ENCODE peak calls at places on chromosomes 5 and 9, in seven cellular contexts. W, E, N, F, U, S and M are unnamed samples.

GRCh38 chr9:133163559-133164208 is at the start of gene GBGT1:
- DNase-seq in E (no peak), S (no peak), W (no peak), U (no peak), N (peak; percentile 77), F (peak; percentile 90), M (no peak)

GRCh38 chr5:176818391-176819098 is 8.2 kb downstream of the UNC5A start:
- DNase-seq in N (no peak), E (peak; percentile 40), S (peak; percentile 34), U (peak; percentile 42), W (no peak), F (no peak), M (no peak)

GRCh38 chr9:130301483-130302286 is 36.1 kb downstream of the HMCN2 start:
- DNase-seq in S (no peak), E (no peak), U (no peak), W (no peak), N (no peak), F (peak; percentile 59), M (no peak)

GRCh38 chr5:60415443-60415842 is 284.5 kb downstream of the DEPDC1B start:
- DNase-seq in N (no peak), F (no peak), S (no peak), U (no peak), W (no peak), E (no peak), M (no peak)

GRCh38 chr9:21611896-21612295 is 129.8 kb upstream of the IFNE start:
- DNase-seq in F (no peak), U (no peak), N (no peak), E (peak; percentile 82), S (no peak), W (no peak), M (no peak)

GRCh38 chr5:66830636-66831035 is 234.4 kb downstream of the MAST4 start:
- DNase-seq in N (no peak), U (no peak), E (no peak), F (no peak), W (no peak), S (no peak), M (no peak)

GRCh38 chr5:9818340-9818845 is 188.2 kb upstream of the TAS2R1 start:
- DNase-seq in E (no peak), N (no peak), U (no peak), F (no peak), W (no peak), S (no peak), M (no peak)

GRCh38 chr5:125199968-125200841 is 453.8 kb upstream of the ZNF608 start:
- DNase-seq in E (no peak), F (peak; percentile 44), N (no peak), U (no peak), W (no peak), S (no peak), M (no peak)

GRCh38 chr9:109787735-109788134 is 7.7 kb downstream of the PALM2AKAP2 start:
- DNase-seq in U (no peak), N (no peak), W (no peak), E (no peak), F (no peak), S (no peak), M (no peak)

GRCh38 chr5:74194196-74194595 is 446.3 kb downstream of the ENC1 start:
- DNase-seq in W (no peak), N (no peak), F (no peak), E (no peak), U (no peak), S (no peak), M (no peak)

GRCh38 chr5:140795259-140795641 is 598 bp downstream of the PCDHA2 start:
- DNase-seq in N (peak; percentile 9), W (no peak), F (no peak), E (no peak), U (no peak), S (no peak), M (peak; percentile 74)

GRCh38 chr9:6348766-6349165 is 20.6 kb downstream of the TPD52L3 start:
- DNase-seq in N (no peak), S (no peak), U (no peak), F (no peak), W (no peak), E (no peak), M (no peak)

GRCh38 chr9:7115606-7116005 is 357.8 kb downstream of the KDM4C start:
- DNase-seq in E (no peak), W (no peak), S (no peak), N (no peak), U (no peak), F (no peak), M (no peak)

DNA sequence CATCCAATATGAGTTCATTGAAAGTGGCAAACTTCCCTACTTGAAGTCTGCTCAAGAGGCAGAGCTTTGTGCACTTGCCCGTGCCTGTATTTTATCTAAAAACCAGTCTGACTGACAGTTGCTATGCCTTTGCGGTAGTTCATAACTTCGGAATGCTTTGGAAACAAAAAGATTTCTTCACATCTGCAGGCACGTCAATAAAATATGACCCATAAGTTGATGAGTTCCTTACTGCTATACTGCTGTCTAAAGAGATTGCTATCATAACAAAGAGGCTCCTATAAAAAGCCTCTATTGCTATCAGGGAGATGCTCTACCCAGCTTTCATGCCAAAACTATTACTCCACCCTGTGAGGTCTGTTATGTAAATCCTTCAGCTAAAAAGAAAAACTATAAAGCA is 25.4 kb upstream of the RNF20 start:
- DNase-seq in N (no peak), W (no peak), E (no peak), S (no peak), F (no peak), U (no peak), M (no peak)
- TF ChIP-seq JUND in N (no peak), W (no peak), E (no peak), S (no peak), F (peak; percentile 83), U (no peak), M (no peak)

DNA sequence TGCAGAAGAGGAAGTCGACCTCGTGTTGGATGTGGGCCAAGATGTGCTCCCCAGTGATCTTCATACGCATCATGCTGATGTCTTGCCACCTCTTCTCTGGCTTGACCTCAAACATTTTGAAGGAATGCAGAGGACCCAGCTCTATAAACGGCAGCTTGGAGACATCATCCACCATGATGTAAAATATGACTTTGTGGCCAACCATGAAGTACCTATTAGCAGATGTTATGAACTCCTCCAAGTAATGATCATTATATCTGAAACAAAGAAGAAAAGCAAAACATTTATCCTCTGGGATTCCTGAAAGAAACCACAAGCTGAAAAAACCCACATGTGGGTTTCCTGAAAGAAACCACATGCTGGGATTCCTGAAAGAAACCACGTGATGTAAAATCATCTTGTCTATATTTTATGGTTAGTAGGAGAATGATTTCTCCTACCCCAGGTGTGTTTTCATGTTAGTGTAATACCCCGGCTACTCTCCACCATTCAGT is 52.3 kb downstream of the GGTA1 start:
- DNase-seq in W (no peak), S (no peak), N (no peak), E (no peak), F (no peak), U (no peak), M (no peak)
- TF ChIP-seq JUND in W (no peak), S (no peak), N (no peak), E (no peak), F (no peak), U (no peak), M (no peak)

GRCh38 chr5:34854459-34855174 is 15.7 kb downstream of the TTC23L start:
- DNase-seq in U (no peak), N (no peak), W (no peak), F (no peak), S (peak; percentile 53), E (no peak), M (no peak)
- TF ChIP-seq JUND in U (no peak), N (no peak), W (no peak), F (no peak), S (no peak), E (no peak), M (no peak)

DNA sequence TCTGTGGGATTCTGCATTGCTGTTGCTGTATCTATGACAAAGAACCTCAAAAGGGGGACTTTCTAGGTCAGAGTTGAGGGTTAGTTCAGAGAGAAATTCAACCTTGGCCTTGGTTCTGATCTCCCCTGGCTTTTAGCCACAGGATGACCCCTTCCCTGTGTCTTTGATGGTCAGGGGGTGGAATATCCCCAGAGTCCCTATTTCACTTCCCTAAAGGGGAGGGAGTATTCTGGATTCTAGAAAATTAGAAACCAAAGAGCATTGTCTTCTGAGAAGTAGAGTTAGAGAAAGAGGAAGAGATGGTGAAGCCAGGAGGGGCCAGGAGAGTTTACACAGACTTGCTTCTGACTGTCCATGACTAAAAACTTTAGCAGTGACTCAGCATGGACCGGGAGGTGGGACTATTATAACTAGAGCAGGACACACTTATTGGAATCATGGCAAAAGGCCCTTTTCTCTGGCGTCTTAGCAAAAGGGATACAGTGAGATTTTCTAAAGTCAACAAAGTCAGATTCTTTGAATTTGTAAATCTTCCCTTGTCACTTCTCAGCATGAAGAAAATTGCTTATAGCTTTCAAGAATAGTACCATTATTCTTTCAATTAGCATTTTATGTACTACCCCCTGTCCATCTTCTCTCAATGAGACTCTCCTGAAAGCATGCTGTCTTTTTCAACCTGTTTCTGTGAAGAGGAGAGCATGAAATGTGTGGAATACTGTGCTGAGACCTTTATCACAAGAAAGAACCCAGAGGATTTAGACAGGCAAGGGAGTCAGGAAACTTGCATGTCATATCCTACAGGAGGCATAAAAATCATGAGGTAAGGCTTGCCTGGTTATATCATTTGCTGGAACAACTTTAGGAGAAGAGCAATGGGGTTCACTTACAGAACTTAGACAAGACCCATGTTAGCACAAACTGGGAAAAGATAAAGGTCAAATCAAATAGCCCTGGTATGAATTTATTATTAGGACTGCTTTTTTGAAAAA is 56.5 kb upstream of the LPAR1 start:
- DNase-seq in N (no peak), E (no peak), W (no peak), F (no peak), S (peak; percentile 9), U (no peak), M (no peak)
- TF ChIP-seq JUND in N (no peak), E (no peak), W (no peak), F (no peak), S (no peak), U (no peak), M (no peak)

GRCh38 chr9:99261923-99262322 is 39.8 kb downstream of the SEC61B start:
- DNase-seq in W (no peak), U (no peak), S (no peak), E (no peak), F (no peak), N (no peak), M (no peak)

GRCh38 chr9:99262949-99263418 is 40.9 kb downstream of the SEC61B start:
- DNase-seq in U (no peak), E (no peak), W (no peak), N (no peak), S (peak; percentile 60), F (no peak), M (no peak)

GRCh38 chr9:99259231-99259918 is 37.3 kb downstream of the SEC61B start:
- DNase-seq in F (no peak), E (no peak), U (no peak), W (no peak), S (no peak), N (peak; percentile 52), M (no peak)

GRCh38 chr9:99266136-99267023 is 44.3 kb downstream of the SEC61B start:
- DNase-seq in N (peak; percentile 84), F (peak; percentile 74), S (peak; percentile 48), U (peak; percentile 65), W (peak; percentile 68), E (peak; percentile 69), M (peak; percentile 59)

GRCh38 chr9:99264070-99264469 is 42.0 kb downstream of the SEC61B start:
- DNase-seq in W (no peak), U (no peak), S (no peak), E (peak; percentile 16), F (no peak), N (peak; percentile 34), M (no peak)
- TF ChIP-seq JUND in W (no peak), U (no peak), S (no peak), E (no peak), F (no peak), N (no peak), M (no peak)